ENCODE peak calls at places on chromosomes 11 and 22, in ten cellular contexts. One of them, this sample, is unnamed.

GRCh38 chr11:126153999-126154398 is 57.5 kb downstream of the RPUSD4 start:
- DNase-seq in activated CD4-positive, alpha-beta memory T cell treated with anti-CD3 and anti-CD28 coated beads for 36 hours: no peak
- DNase-seq in upper lobe of right lung: no peak
- DNase-seq in HT-29: peak
- DNase-seq in heart left ventricle: no peak
- DNase-seq in SHP77: peak
- DNase-seq in RPMI8226: no peak
- DNase-seq in HFF-Myc: peak
- DNase-seq in H9: no peak
- DNase-seq in fibroblast of mammary gland: peak
- DNase-seq in this sample: no peak

GRCh38 chr11:63769044-63769718 is 606 bp upstream of the ZFTA start:
- DNase-seq in activated CD4-positive, alpha-beta memory T cell treated with anti-CD3 and anti-CD28 coated beads for 36 hours: peak
- DNase-seq in upper lobe of right lung: peak
- DNase-seq in HT-29: no peak
- DNase-seq in heart left ventricle: peak
- DNase-seq in SHP77: no peak
- DNase-seq in RPMI8226: peak
- DNase-seq in HFF-Myc: no peak
- DNase-seq in H9: no peak
- DNase-seq in fibroblast of mammary gland: peak
- DNase-seq in this sample: peak

GRCh38 chr22:39473856-39474255 is 17.0 kb downstream of the MGAT3 start:
- DNase-seq in activated CD4-positive, alpha-beta memory T cell treated with anti-CD3 and anti-CD28 coated beads for 36 hours: no peak
- DNase-seq in upper lobe of right lung: no peak
- DNase-seq in HT-29: no peak
- DNase-seq in heart left ventricle: no peak
- DNase-seq in SHP77: no peak
- DNase-seq in RPMI8226: no peak
- DNase-seq in HFF-Myc: no peak
- DNase-seq in H9: no peak
- DNase-seq in fibroblast of mammary gland: no peak
- DNase-seq in this sample: no peak

GRCh38 chr11:9906043-9906791 is 242.3 kb downstream of the SWAP70 start:
- DNase-seq in activated CD4-positive, alpha-beta memory T cell treated with anti-CD3 and anti-CD28 coated beads for 36 hours: no peak
- DNase-seq in upper lobe of right lung: no peak
- DNase-seq in HT-29: peak
- DNase-seq in heart left ventricle: no peak
- DNase-seq in SHP77: no peak
- DNase-seq in RPMI8226: no peak
- DNase-seq in HFF-Myc: peak
- DNase-seq in H9: peak
- DNase-seq in fibroblast of mammary gland: peak
- DNase-seq in this sample: no peak

GRCh38 chr11:57111646-57112045 is 70.1 kb upstream of the LRRC55 start:
- DNase-seq in activated CD4-positive, alpha-beta memory T cell treated with anti-CD3 and anti-CD28 coated beads for 36 hours: no peak
- DNase-seq in upper lobe of right lung: no peak
- DNase-seq in HT-29: no peak
- DNase-seq in heart left ventricle: no peak
- DNase-seq in SHP77: no peak
- DNase-seq in RPMI8226: no peak
- DNase-seq in HFF-Myc: no peak
- DNase-seq in H9: no peak
- DNase-seq in fibroblast of mammary gland: no peak
- DNase-seq in this sample: no peak

GRCh38 chr11:61974766-61975631 is 7.6 kb upstream of the FTH1 start:
- DNase-seq in activated CD4-positive, alpha-beta memory T cell treated with anti-CD3 and anti-CD28 coated beads for 36 hours: no peak
- DNase-seq in upper lobe of right lung: peak
- DNase-seq in HT-29: peak
- DNase-seq in heart left ventricle: no peak
- DNase-seq in SHP77: peak
- DNase-seq in RPMI8226: no peak
- DNase-seq in HFF-Myc: no peak
- DNase-seq in H9: no peak
- DNase-seq in fibroblast of mammary gland: no peak
- DNase-seq in this sample: no peak

GRCh38 chr11:75155570-75156422 is 4.9 kb downstream of the SLCO2B1 start:
- DNase-seq in activated CD4-positive, alpha-beta memory T cell treated with anti-CD3 and anti-CD28 coated beads for 36 hours: no peak
- DNase-seq in upper lobe of right lung: no peak
- DNase-seq in HT-29: peak
- DNase-seq in heart left ventricle: no peak
- DNase-seq in SHP77: no peak
- DNase-seq in RPMI8226: no peak
- DNase-seq in HFF-Myc: no peak
- DNase-seq in H9: no peak
- DNase-seq in fibroblast of mammary gland: no peak
- DNase-seq in this sample: no peak

GRCh38 chr11:19933132-19933735 is 220.6 kb downstream of the NAV2 start:
- DNase-seq in activated CD4-positive, alpha-beta memory T cell treated with anti-CD3 and anti-CD28 coated beads for 36 hours: no peak
- DNase-seq in upper lobe of right lung: no peak
- DNase-seq in HT-29: no peak
- DNase-seq in heart left ventricle: no peak
- DNase-seq in SHP77: no peak
- DNase-seq in RPMI8226: no peak
- DNase-seq in HFF-Myc: no peak
- DNase-seq in H9: no peak
- DNase-seq in fibroblast of mammary gland: no peak
- DNase-seq in this sample: no peak

GRCh38 chr11:127074151-127074761 is 73.7 kb upstream of the KIRREL3 start:
- DNase-seq in activated CD4-positive, alpha-beta memory T cell treated with anti-CD3 and anti-CD28 coated beads for 36 hours: no peak
- DNase-seq in upper lobe of right lung: no peak
- DNase-seq in HT-29: peak
- DNase-seq in heart left ventricle: no peak
- DNase-seq in SHP77: peak
- DNase-seq in RPMI8226: peak
- DNase-seq in HFF-Myc: peak
- DNase-seq in H9: peak
- DNase-seq in fibroblast of mammary gland: peak
- DNase-seq in this sample: no peak

GRCh38 chr22:24965822-24966626 is 13.5 kb downstream of the KIAA1671 start:
- DNase-seq in activated CD4-positive, alpha-beta memory T cell treated with anti-CD3 and anti-CD28 coated beads for 36 hours: no peak
- DNase-seq in upper lobe of right lung: peak
- DNase-seq in HT-29: peak
- DNase-seq in heart left ventricle: peak
- DNase-seq in SHP77: no peak
- DNase-seq in RPMI8226: peak
- DNase-seq in HFF-Myc: no peak
- DNase-seq in H9: no peak
- DNase-seq in fibroblast of mammary gland: no peak
- DNase-seq in this sample: peak

GRCh38 chr11:92556435-92556834 is 331.8 kb downstream of the FAT3 start:
- DNase-seq in activated CD4-positive, alpha-beta memory T cell treated with anti-CD3 and anti-CD28 coated beads for 36 hours: no peak
- DNase-seq in upper lobe of right lung: no peak
- DNase-seq in HT-29: peak
- DNase-seq in heart left ventricle: no peak
- DNase-seq in SHP77: no peak
- DNase-seq in RPMI8226: peak
- DNase-seq in HFF-Myc: no peak
- DNase-seq in H9: no peak
- DNase-seq in fibroblast of mammary gland: peak
- DNase-seq in this sample: no peak